ENCODE peak calls at places on chromosomes 16 and 17, in five cellular contexts. C, X, K, I and L are unnamed samples.

GRCh38 chr17:44248220-44248529 is 19.8 kb downstream of the SLC4A1 start:
- DNase-seq in C (no peak), X (no peak), K (no peak), I (no peak), L (no peak)

GRCh38 chr16:11498683-11499082 is 88.0 kb downstream of the LITAF start:
- DNase-seq in C (no peak), X (no peak), K (no peak), I (no peak), L (no peak)

GRCh38 chr16:79597775-79598174 is 2.8 kb downstream of the MAF start:
- DNase-seq in C (no peak), X (no peak), K (no peak), I (no peak), L (no peak)

GRCh38 chr17:18235743-18236256 is 10.4 kb downstream of the LLGL1 start:
- DNase-seq in C (peak), X (no peak), K (no peak), I (no peak), L (no peak)

GRCh38 chr17:60630352-60630751 is 30.4 kb downstream of the PPM1D start:
- DNase-seq in C (no peak), X (no peak), K (no peak), I (no peak), L (no peak)

GRCh38 chr17:5587431-5588032 is 3.2 kb upstream of the NLRP1 start:
- DNase-seq in C (peak), X (peak), K (no peak), I (peak), L (peak)

GRCh38 chr17:67488161-67488560 is 111.1 kb downstream of the PITPNC1 start:
- DNase-seq in C (no peak), X (peak), K (peak), I (no peak), L (no peak)

GRCh38 chr17:77125432-77125901 is 15.3 kb upstream of the SEC14L1 start:
- DNase-seq in C (peak), X (no peak), K (no peak), I (no peak), L (peak)

GRCh38 chr16:65875362-65876199 is 490.9 kb upstream of the CDH5 start:
- DNase-seq in C (no peak), X (no peak), K (no peak), I (no peak), L (no peak)

GRCh38 chr17:41185001-41185400 is 290 bp upstream of the KRTAP4-1 start:
- DNase-seq in C (no peak), X (no peak), K (no peak), I (no peak), L (no peak)

GRCh38 chr17:21041753-21042433 is 918 bp downstream of the USP22 start:
- DNase-seq in C (peak), X (peak), K (peak), I (peak), L (no peak)

GRCh38 chr16:58738672-58739296 is 4.7 kb upstream of the GOT2 start:
- DNase-seq in C (no peak), X (no peak), K (no peak), I (no peak), L (no peak)

GRCh38 chr16:35342012-35342411 is 1882.6 kb downstream of the TP53TG3F start:
- DNase-seq in C (no peak), X (no peak), K (no peak), I (no peak), L (no peak)

GRCh38 chr16:10625595-10626357 is 45.4 kb upstream of the EMP2 start:
- DNase-seq in C (no peak), X (no peak), K (no peak), I (no peak), L (no peak)

GRCh38 chr16:56451753-56452689 is 667 bp downstream of the OGFOD1 start:
- DNase-seq in C (peak), X (no peak), K (no peak), I (peak), L (peak)

GRCh38 chr16:64280317-64280716 is 841.5 kb downstream of the CDH11 start:
- DNase-seq in C (no peak), X (no peak), K (no peak), I (no peak), L (no peak)

GRCh38 chr16:31006086-31006385 is 4.4 kb downstream of the STX1B start:
- DNase-seq in C (no peak), X (no peak), K (no peak), I (no peak), L (no peak)

GRCh38 chr16:27363797-27364196 is 38.2 kb upstream of the IL21R start:
- DNase-seq in C (peak), X (peak), K (no peak), I (peak), L (no peak)

GRCh38 chr16:56946767-56947603 is 14.8 kb upstream of the CETP start:
- DNase-seq in C (no peak), X (no peak), K (no peak), I (no peak), L (no peak)

GRCh38 chr17:38460716-38461650 is 32.7 kb downstream of the ARHGAP23 start:
- DNase-seq in C (no peak), X (no peak), K (no peak), I (no peak), L (no peak)

GRCh38 chr17:31550389-31551056 is 159.0 kb downstream of the RAB11FIP4 start:
- DNase-seq in C (no peak), X (no peak), K (no peak), I (no peak), L (peak)

GRCh38 chr17:48299760-48300159 is 130.3 kb downstream of the SKAP1 start:
- DNase-seq in C (no peak), X (no peak), K (no peak), I (no peak), L (no peak)

GRCh38 chr16:29198731-29199521 is 207.6 kb downstream of the NPIPB11 start:
- DNase-seq in C (no peak), X (no peak), K (no peak), I (no peak), L (no peak)

GRCh38 chr17:40443196-40443987 is at the start of gene IGFBP4:
- DNase-seq in C (peak), X (peak), K (peak), I (peak), L (peak)

GRCh38 chr17:19260958-19261357 is 23.8 kb downstream of the EPN2 start:
- DNase-seq in C (no peak), X (no peak), K (no peak), I (peak), L (no peak)

GRCh38 chr17:4233668-4234258 is 30.0 kb downstream of the ANKFY1 start:
- DNase-seq in C (no peak), X (no peak), K (no peak), I (no peak), L (no peak)

GRCh38 chr16:10122546-10122945 is 59.7 kb downstream of the GRIN2A start:
- DNase-seq in C (peak), X (no peak), K (no peak), I (no peak), L (no peak)

GRCh38 chr17:47663997-47664941 is 14.6 kb downstream of the KPNB1 start:
- DNase-seq in C (peak), X (peak), K (no peak), I (peak), L (peak)